ENCODE peak calls at places on chromosome 16, in seven cellular contexts. J, Y, K, W, A, C and O are unnamed samples.

GRCh38 chr16:14378131-14378551 is 251.9 kb downstream of the PARN start:
- DNase-seq in K (peak; percentile 77), J (peak; percentile 76), C (peak; percentile 91), Y (no peak), A (no peak), W (no peak), O (no peak)

GRCh38 chr16:79618712-79619050 is 18.1 kb upstream of the MAF start:
- DNase-seq in J (no peak), A (no peak), Y (no peak), W (no peak), C (no peak), K (no peak), O (no peak)

GRCh38 chr16:13307861-13308260 is 406.5 kb downstream of the SHISA9 start:
- DNase-seq in Y (no peak), J (no peak), A (no peak), W (no peak), C (no peak), K (no peak), O (no peak)

GRCh38 chr16:65414284-65414984 is 292.6 kb upstream of the CDH11 start:
- DNase-seq in J (peak; percentile 88), W (no peak), K (no peak), A (no peak), Y (peak; percentile 20), C (peak; percentile 90), O (no peak)

GRCh38 chr16:63690267-63690666 is 1431.6 kb downstream of the CDH11 start:
- DNase-seq in J (no peak), K (no peak), W (no peak), Y (no peak), A (no peak), C (no peak), O (no peak)

GRCh38 chr16:67516296-67517177 is 12.1 kb upstream of the RIPOR1 start:
- DNase-seq in W (no peak), C (peak; percentile 55), J (peak; percentile 73), Y (no peak), A (no peak), K (no peak), O (no peak)

GRCh38 chr16:27455700-27456099 is 53.7 kb downstream of the IL21R start:
- DNase-seq in A (no peak), K (no peak), J (no peak), Y (no peak), C (no peak), W (no peak), O (no peak)

GRCh38 chr16:3999479-3999868 is 116.8 kb downstream of the ADCY9 start:
- DNase-seq in W (no peak), Y (no peak), K (no peak), C (no peak), J (peak; percentile 84), A (peak; percentile 66), O (peak; percentile 55)

GRCh38 chr16:11639925-11640899 is 28.0 kb upstream of the SNN start:
- DNase-seq in Y (no peak), A (peak; percentile 81), J (peak; percentile 99), W (no peak), C (peak; percentile 56), K (peak; percentile 63), O (peak; percentile 45)

GRCh38 chr16:57939872-57940224 is 31.1 kb downstream of the CNGB1 start:
- DNase-seq in K (no peak), J (no peak), Y (no peak), W (no peak), C (no peak), A (no peak), O (no peak)

GRCh38 chr16:49534901-49535300 is 161.3 kb downstream of the C16orf78 start:
- DNase-seq in Y (no peak), K (no peak), W (no peak), A (no peak), J (no peak), C (no peak), O (no peak)

GRCh38 chr16:22692034-22692433 is 121.9 kb upstream of the HS3ST2 start:
- DNase-seq in K (no peak), J (peak; percentile 28), W (no peak), Y (no peak), C (no peak), A (no peak), O (no peak)

GRCh38 chr16:81838794-81839193 is 59.7 kb downstream of the PLCG2 start:
- DNase-seq in C (peak; percentile 63), Y (no peak), K (peak; percentile 42), W (peak; percentile 63), J (peak; percentile 51), A (no peak), O (no peak)

GRCh38 chr16:2250652-2251280 is 621 bp downstream of the ECI1 start:
- DNase-seq in W (no peak), K (no peak), A (peak; percentile 47), Y (no peak), C (no peak), J (peak; percentile 50), O (no peak)

GRCh38 chr16:23060458-23061320 is 88.6 kb downstream of the USP31 start:
- DNase-seq in J (peak; percentile 78), A (peak; percentile 87), K (peak; percentile 47), W (peak; percentile 69), Y (peak; percentile 75), C (peak; percentile 75), O (peak; percentile 82)

DNA sequence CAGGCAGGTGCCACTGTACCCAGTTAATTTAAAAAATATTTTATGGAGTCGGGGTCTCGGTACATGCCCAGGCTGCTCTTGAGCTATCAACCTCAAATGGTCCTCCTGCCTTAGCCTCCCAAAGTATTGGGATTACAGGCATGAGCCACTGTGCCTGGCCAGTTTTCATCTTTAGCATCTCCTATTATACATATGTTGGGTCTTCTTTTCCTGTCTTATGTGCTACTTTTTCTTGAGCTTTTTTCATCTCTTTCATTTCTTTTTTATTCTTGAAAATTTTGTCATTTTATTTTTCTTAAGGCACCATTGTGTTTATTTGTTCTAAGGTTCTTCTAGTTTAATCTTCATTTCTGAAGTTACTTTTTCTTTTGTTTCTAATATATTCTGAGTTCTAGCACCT is 20.7 kb downstream of the BANP start:
- DNase-seq in W (no peak), K (no peak), Y (no peak), J (peak; percentile 34), A (no peak), C (no peak), O (no peak)
- H3K27ac ChIP-seq in W (no peak overlapping the region), K (no peak overlapping the region), Y (no peak overlapping the region), J (no peak overlapping the region), A (no peak overlapping the region), C (no peak overlapping the region), O (no peak overlapping the region)

DNA sequence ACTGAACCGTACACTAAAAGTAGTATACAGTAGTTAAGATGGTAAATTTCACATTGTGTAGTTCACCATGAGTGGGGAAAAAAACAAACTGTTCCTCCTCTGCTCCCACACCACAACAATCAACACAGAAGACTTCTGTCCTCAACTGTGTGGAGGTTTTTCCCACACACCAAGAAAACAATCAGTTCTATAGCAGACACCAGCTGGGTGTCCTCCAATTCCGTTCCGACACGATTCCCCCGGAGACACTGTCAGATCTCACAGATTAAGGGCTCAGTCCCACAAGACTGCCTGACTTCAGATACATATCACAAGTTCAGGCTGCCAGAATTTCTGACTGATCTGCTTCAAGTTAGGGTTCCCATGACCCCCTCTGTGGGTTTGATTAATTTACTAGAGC is 31.8 kb downstream of the BBS2 start:
- DNase-seq in K (no peak), Y (no peak), A (no peak), W (no peak), C (no peak), J (no peak), O (no peak)
- TF ChIP-seq EZH2phosphoT487 in K (no peak), Y (no peak), A (no peak), W (no peak), C (no peak), J (no peak), O (no peak)

DNA sequence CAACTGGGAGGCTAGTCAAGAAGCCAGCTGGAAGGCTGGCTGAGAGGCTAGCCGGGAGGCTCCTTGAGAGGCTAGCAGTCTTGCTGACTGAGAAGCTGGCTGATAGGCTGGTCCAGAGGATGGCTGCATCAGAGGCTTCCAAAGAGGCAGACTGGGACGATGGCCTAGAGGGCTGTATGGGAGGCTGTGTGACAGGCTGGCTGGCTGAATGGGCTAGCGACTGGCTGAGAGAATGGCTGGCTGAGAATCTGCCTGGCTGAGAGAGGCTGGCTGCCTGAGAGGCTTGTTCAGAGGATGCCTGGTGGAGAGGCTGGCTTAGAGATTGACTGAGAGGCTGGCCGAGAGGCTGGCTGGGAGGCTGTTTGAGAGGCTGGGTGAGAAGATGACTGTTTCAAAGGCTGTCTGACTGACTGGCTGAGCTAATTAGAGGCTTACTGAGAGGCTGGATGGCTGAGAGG is 34.8 kb upstream of the ACSM2B start:
- DNase-seq in J (no peak), A (no peak), K (no peak), Y (no peak), W (no peak), C (no peak), O (no peak)
- H3K27ac ChIP-seq in J (no peak overlapping the region), A (no peak overlapping the region), K (no peak overlapping the region), Y (no peak overlapping the region), W (no peak overlapping the region), C (no peak overlapping the region), O (no peak overlapping the region)

DNA sequence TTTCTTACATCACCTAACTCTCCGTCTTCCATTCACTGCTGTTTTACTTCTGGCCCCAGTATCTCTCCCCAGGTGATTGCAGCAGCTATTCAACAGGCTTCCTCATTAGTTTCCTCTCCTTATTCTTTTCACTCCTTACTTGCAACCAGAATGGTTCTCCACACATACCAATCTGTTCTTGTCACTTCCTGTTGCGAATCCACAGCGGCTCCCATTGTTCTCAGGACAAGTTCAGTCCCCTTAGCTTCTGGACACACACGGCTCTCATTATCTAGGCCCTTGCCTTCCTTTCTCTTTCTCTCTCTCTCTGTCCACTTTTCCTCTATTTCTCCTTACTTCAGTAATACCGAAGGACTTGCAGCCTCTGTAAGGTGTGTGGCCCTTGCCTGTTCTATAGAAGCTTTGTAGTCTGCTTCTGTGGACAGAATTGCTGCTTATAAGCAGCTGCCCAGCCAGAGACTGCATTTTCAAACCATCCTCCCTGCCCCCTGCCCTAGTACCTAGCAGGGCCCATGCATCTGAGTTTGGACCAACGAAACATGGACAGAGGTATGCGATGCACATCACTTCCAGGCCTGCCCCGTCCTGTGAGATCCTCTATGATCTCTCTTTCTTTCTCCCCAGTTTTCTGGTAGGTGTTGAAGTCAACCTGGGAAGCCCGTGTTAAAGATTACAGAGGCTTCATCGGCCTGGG is 45.7 kb downstream of the VAT1L start:
- DNase-seq in A (peak; percentile 75), C (no peak), Y (no peak), K (no peak), J (peak; percentile 82), W (no peak), O (peak; percentile 65)
- TF ChIP-seq EZH2phosphoT487 in A (no peak), C (no peak), Y (no peak), K (no peak), J (no peak), W (no peak), O (no peak)

DNA sequence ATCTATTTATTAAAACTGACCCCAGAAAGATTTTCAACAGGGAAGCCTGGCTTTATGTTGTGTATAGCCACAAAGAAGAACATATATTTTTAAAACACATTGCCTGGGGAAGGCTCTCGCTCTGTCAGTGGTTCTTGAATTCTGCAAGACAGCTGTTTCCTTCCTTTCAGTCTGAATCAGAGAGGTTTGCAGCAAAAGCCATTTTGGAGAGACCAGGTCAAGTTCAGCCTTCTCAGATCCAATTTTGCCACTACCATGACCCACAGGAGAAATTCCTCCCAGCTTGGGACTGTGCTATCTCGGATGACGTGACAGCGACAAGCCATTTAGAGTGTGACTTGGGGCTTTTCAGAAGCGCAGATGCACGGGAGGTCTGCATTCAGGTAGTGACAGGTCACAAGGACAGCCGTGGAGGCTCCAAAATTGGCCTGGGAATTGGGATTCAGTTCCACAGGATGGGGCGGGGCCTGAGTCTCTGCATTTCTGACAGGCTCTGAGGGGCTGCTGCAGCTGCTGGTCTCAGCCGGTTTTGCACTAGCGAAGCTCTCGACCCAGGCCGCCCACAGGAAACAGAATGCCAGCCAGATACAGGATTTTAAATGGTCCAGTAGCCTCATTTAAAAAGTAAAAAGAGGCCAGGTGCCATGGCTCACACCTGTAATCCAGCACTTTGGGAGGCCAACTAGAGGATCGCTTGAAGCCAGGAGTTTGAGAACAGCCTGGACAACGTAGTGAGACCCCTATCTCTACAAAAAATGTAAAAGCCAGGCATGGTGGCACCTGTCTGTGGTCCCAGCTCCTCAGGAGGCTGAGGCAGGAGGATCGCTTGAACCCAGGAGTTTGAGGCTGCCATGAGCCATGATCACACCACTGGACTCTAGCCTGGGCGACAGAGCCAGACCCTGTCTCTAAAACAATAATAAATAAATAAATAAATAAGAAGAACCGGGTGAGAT is 196.6 kb upstream of the CIBAR2 start:
- DNase-seq in C (no peak), W (peak; percentile 81), Y (no peak), A (no peak), J (no peak), K (no peak), O (no peak)
- H3K27ac ChIP-seq in C (no peak overlapping the region), W (peak overlapping the region; percentile 96), Y (no peak overlapping the region), A (no peak overlapping the region), J (no peak overlapping the region), K (no peak overlapping the region), O (no peak overlapping the region)